ENCODE peak calls at places on chromosomes 4 and X, in six cellular contexts. C is stimulated activated effector memory CD8-positive, alpha-beta T cell treated with anti-CD3 and anti-CD28 coated beads, Interleukin-12 subunit alpha, Interleukin-12 subunit beta, amount 100 ng/mL, for 72 hours; L is astrocyte of the cerebellum; X is sciatic nerve; S is H4; K is GM12891. F is an unnamed sample.
A peak's percentile ranks its signal among the peaks of the same experiment; 100 is the strongest.

GRCh38 chr4:8090312-8090711 is 68.3 kb downstream of the ABLIM2 start:
- DNase-seq in K (no peak), L (no peak), C (no peak), S (peak; percentile 47), X (no peak), F (peak; percentile 68)

GRCh38 chr4:107037188-107037587 is 1.1 kb upstream of the DKK2 start:
- DNase-seq in X (peak; percentile 75), L (no peak), C (no peak), K (no peak), S (peak; percentile 39), F (peak; percentile 69)

GRCh38 chr4:104408893-104409292 is 85.8 kb downstream of the CXXC4 start:
- DNase-seq in C (no peak), S (no peak), K (no peak), L (no peak), X (no peak), F (no peak)

GRCh38 chr4:111943796-111944203 is 201.5 kb upstream of the FAM241A start:
- DNase-seq in S (peak; percentile 77), C (no peak), X (no peak), L (no peak), K (peak; percentile 17), F (no peak)

GRCh38 chr4:75892508-75892907 is 9.7 kb downstream of the PPEF2 start:
- DNase-seq in S (no peak), L (no peak), X (no peak), K (no peak), C (no peak), F (no peak)

GRCh38 chr4:168634276-168634802 is 137.5 kb downstream of the PALLD start:
- DNase-seq in L (peak; percentile 99), K (no peak), X (no peak), C (no peak), S (peak; percentile 100), F (peak; percentile 90)

GRCh38 chrX:29468911-29469494 is 746.4 kb upstream of the MAGEB2 start:
- DNase-seq in L (peak; percentile 15), C (no peak), X (no peak), S (no peak), K (no peak), F (no peak)

GRCh38 chr4:74613266-74613665 is 168.3 kb downstream of the AREG start:
- DNase-seq in K (no peak), S (no peak), L (no peak), C (no peak), X (no peak), F (no peak)

GRCh38 chrX:38991656-38992558 is 190.6 kb downstream of the MID1IP1 start:
- DNase-seq in L (no peak), X (no peak), C (no peak), K (no peak), S (no peak), F (no peak)

GRCh38 chr4:66465111-66465510 is 794.8 kb upstream of the EPHA5 start:
- DNase-seq in L (no peak), X (no peak), K (no peak), C (no peak), S (no peak), F (peak; percentile 70)

GRCh38 chr4:2859514-2859913 is 15.9 kb downstream of the ADD1 start:
- DNase-seq in K (no peak), L (no peak), S (no peak), C (no peak), X (no peak), F (no peak)

F was measured in osteoblast.